ENCODE peak calls at places on chromosomes 3 and 15, in five cellular contexts. S is AG04449, L is cardiac fibroblast, N is psoas muscle, Y is heart left ventricle. Q is an unnamed sample.

GRCh38 chr3:45387636-45388348 is 584 bp upstream of the LARS2 start:
- DNase-seq in S (no peak), L (no peak), N (peak), Y (no peak), Q (no peak)

GRCh38 chr3:4644954-4645353 is 151.8 kb downstream of the ITPR1 start:
- DNase-seq in S (no peak), L (no peak), N (no peak), Y (no peak), Q (no peak)

GRCh38 chr15:81332326-81332725 is 8.4 kb upstream of the STARD5 start:
- DNase-seq in S (no peak), L (no peak), N (no peak), Y (no peak), Q (no peak)

GRCh38 chr15:47794266-47794914 is 77.1 kb downstream of the SEMA6D start:
- DNase-seq in S (no peak), L (no peak), N (no peak), Y (no peak), Q (no peak)

GRCh38 chr15:81279621-81280051 is 44.3 kb downstream of the STARD5 start:
- DNase-seq in S (no peak), L (peak), N (no peak), Y (no peak), Q (no peak)

GRCh38 chr3:124163689-124164088 is 171.8 kb upstream of the ROPN1 start:
- DNase-seq in S (no peak), L (no peak), N (no peak), Y (no peak), Q (no peak)

GRCh38 chr3:120181632-120182031 is 87.4 kb upstream of the GSK3B start:
- DNase-seq in S (no peak), L (no peak), N (no peak), Y (no peak), Q (no peak)

GRCh38 chr3:156725706-156726105 is 51.3 kb downstream of the TIPARP start:
- DNase-seq in S (no peak), L (no peak), N (no peak), Y (no peak), Q (no peak)

GRCh38 chr3:151425640-151426336 is 35.1 kb downstream of the IGSF10 start:
- DNase-seq in S (no peak), L (no peak), N (no peak), Y (no peak), Q (no peak)

GRCh38 chr3:33706056-33706455 is 12.0 kb downstream of the CLASP2 start:
- DNase-seq in S (no peak), L (no peak), N (no peak), Y (no peak), Q (no peak)

GRCh38 chr3:97823503-97824004 is 1.7 kb downstream of the CRYBG3 start:
- DNase-seq in S (no peak), L (peak), N (peak), Y (peak), Q (no peak)

GRCh38 chr3:17333446-17333845 is 409.0 kb downstream of the TBC1D5 start:
- DNase-seq in S (no peak), L (no peak), N (no peak), Y (no peak), Q (no peak)

GRCh38 chr3:125602752-125603649 is 7.7 kb upstream of the OSBPL11 start:
- DNase-seq in S (no peak), L (peak), N (no peak), Y (no peak), Q (peak)

GRCh38 chr3:119891944-119892721 is 110.2 kb downstream of the NR1I2 start:
- DNase-seq in S (no peak), L (peak), N (no peak), Y (peak), Q (peak)

GRCh38 chr3:168091299-168091852 is 4.3 kb downstream of the GOLIM4 start:
- DNase-seq in S (no peak), L (no peak), N (no peak), Y (no peak), Q (no peak)

GRCh38 chr3:56689303-56689702 is 6.2 kb upstream of the TASOR start:
- DNase-seq in S (no peak), L (no peak), N (no peak), Y (no peak), Q (no peak)

GRCh38 chr3:133404925-133405324 is 5.1 kb downstream of the BFSP2 start:
- DNase-seq in S (no peak), L (no peak), N (no peak), Y (no peak), Q (no peak)
- TF ChIP-seq CTCF in S (no peak), L (no peak), N (no peak), Y (no peak), Q (no peak)

GRCh38 chr15:35654334-35654733 is 108.4 kb upstream of the DPH6 start:
- DNase-seq in S (peak), L (no peak), N (no peak), Y (no peak), Q (no peak)

GRCh38 chr15:35657679-35658201 is 111.8 kb upstream of the DPH6 start:
- DNase-seq in S (peak), L (peak), N (no peak), Y (no peak), Q (peak)
- H3K4me3 ChIP-seq in S (no peak), L (no peak), N (no peak), Y (no peak), Q (no peak)

GRCh38 chr15:70907784-70908471 is 15.3 kb downstream of the LRRC49 start:
- DNase-seq in S (no peak), L (no peak), N (no peak), Y (no peak), Q (no peak)
- TF ChIP-seq CTCF in S (no peak), L (peak), N (peak), Y (no peak), Q (peak)

DNA sequence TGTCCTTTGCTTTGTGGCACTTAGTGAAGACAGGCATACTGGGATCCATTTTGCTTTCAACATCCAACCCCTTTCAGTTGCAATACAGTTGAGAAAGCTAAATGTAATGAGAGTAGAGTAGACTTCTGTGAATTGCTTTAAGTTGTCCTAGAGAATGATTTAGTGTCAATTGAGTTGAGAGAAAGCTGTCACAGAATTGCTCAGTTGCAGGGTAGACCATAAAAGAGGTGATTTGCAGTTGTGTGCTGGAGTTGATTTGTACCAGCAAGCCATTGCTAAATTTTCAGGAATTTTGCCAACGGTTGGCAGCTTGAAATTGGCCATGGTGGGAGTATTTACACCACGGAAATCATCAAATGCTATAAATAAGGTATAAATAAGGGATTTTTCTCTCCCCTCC is 2.2 kb downstream of the ABHD5 start:
- DNase-seq in S (no peak), L (peak), N (no peak), Y (no peak), Q (no peak)
- H3K4me3 ChIP-seq in S (no peak), L (no peak), N (peak), Y (no peak), Q (no peak)

GRCh38 chr3:25527796-25528195 is 99.7 kb downstream of the RARB start:
- DNase-seq in S (no peak), L (peak), N (no peak), Y (no peak), Q (no peak)
- TF ChIP-seq CTCF in S (no peak), L (no peak), N (no peak), Y (no peak), Q (no peak)

GRCh38 chr3:54983266-54983910 is 55.5 kb upstream of the LRTM1 start:
- DNase-seq in S (no peak), L (no peak), N (no peak), Y (no peak), Q (no peak)
- H3K4me3 ChIP-seq in S (no peak), L (no peak), N (no peak), Y (no peak), Q (no peak)

GRCh38 chr3:37985637-37986320 is 4.8 kb upstream of the VILL start:
- DNase-seq in S (no peak), L (peak), N (peak), Y (no peak), Q (no peak)
- TF ChIP-seq CTCF in S (no peak), L (no peak), N (no peak), Y (peak), Q (no peak)

DNA sequence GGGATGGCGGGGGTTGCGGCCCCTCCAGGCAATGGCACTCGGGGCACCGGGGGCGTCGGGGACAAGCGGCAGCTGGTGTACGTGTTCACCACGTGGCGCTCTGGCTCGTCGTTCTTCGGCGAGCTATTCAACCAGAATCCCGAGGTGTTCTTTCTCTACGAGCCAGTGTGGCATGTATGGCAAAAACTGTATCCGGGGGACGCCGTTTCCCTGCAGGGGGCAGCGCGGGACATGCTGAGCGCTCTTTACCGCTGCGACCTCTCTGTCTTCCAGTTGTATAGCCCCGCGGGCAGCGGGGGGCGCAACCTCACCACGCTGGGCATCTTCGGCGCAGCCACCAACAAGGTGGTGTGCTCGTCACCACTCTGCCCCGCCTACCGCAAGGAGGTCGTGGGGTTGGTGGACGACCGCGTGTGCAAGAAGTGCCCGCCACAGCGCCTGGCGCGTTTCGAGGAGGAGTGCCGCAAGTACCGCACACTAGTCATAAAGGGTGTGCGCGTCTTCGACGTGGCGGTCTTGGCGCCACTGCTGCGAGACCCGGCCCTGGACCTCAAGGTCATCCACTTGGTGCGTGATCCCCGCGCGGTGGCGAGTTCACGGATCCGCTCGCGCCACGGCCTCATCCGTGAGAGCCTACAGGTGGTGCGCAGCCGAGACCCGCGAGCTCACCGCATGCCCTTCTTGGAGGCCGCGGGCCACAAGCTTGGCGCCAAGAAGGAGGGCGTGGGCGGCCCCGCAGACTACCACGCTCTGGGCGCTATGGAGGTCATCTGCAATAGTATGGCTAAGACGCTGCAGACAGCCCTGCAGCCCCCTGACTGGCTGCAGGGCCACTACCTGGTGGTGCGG is 1.9 kb downstream of the CHST2 start:
- DNase-seq in S (no peak), L (peak), N (peak), Y (peak), Q (no peak)
- H3K4me3 ChIP-seq in S (peak), L (peak), N (peak), Y (peak), Q (peak)

DNA sequence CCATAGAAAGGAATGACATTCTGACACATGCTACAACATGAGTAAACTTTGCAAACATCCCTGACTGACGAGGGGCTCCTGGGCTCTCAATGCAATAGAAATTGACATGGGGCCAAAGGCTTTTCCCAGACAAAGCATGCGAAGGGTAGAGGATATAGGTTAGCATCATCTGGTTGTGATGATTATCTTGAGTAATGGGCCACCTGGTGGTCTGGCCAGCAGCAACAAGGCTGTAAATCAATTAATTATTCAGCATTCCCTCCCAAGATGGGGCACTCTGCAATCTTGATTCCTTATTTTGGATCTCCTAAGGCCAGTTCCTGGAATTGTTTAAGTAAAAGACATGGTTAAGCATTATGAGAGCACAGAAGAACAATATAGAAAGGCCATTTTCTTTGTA is 99.2 kb downstream of the AGBL1 start:
- DNase-seq in S (no peak), L (no peak), N (no peak), Y (no peak), Q (no peak)
- TF ChIP-seq CTCF in S (no peak), L (no peak), N (no peak), Y (no peak), Q (no peak)